ENCODE peak calls at places on chromosomes 5 and 9, in seven cellular contexts. S, T, Y, Q, V, N and M are unnamed samples.
A peak's percentile ranks its signal among the peaks of the same experiment; 100 is the strongest.

GRCh38 chr5:78287833-78288232 is 6.7 kb downstream of the AP3B1 start:
- DNase-seq in S (peak; percentile 65), V (no peak), Q (no peak), T (peak; percentile 66), N (no peak), Y (peak; percentile 79), M (peak; percentile 84)

GRCh38 chr5:4113426-4113825 is 517.8 kb downstream of the IRX1 start:
- DNase-seq in Y (no peak), Q (no peak), V (no peak), S (no peak), T (no peak), N (no peak), M (no peak)

GRCh38 chr9:114611516-114612271 is 603 bp downstream of the TMEM268 start:
- DNase-seq in T (peak; percentile 42), Q (peak; percentile 54), S (peak; percentile 41), N (peak; percentile 70), Y (peak; percentile 88), V (no peak), M (peak; percentile 58)

GRCh38 chr9:128575921-128576320 is 23.5 kb downstream of the SPTAN1 start:
- DNase-seq in T (no peak), Y (no peak), N (no peak), S (no peak), Q (no peak), V (no peak), M (no peak)

GRCh38 chr9:79524266-79524665 is 47.5 kb upstream of the TLE4 start:
- DNase-seq in Q (no peak), S (no peak), V (no peak), T (no peak), Y (peak; percentile 30), N (no peak), M (peak; percentile 60)

GRCh38 chr5:52989781-52990530 is 804 bp downstream of the ITGA2 start:
- DNase-seq in Q (peak; percentile 58), S (peak; percentile 65), N (peak; percentile 57), T (no peak), V (peak; percentile 14), Y (peak; percentile 62), M (peak; percentile 60)

GRCh38 chr5:32290922-32291321 is 21.8 kb downstream of the MTMR12 start:
- DNase-seq in Q (no peak), S (no peak), Y (no peak), V (no peak), N (no peak), T (no peak), M (no peak)

GRCh38 chr9:115208503-115208902 is 90.5 kb upstream of the TNC start:
- DNase-seq in V (no peak), N (no peak), T (no peak), Y (peak; percentile 56), S (no peak), Q (no peak), M (peak; percentile 70)

GRCh38 chr5:150616024-150616470 is 24.4 kb upstream of the SYNPO start:
- DNase-seq in N (no peak), Y (no peak), T (no peak), Q (no peak), V (no peak), S (no peak), M (no peak)

DNA sequence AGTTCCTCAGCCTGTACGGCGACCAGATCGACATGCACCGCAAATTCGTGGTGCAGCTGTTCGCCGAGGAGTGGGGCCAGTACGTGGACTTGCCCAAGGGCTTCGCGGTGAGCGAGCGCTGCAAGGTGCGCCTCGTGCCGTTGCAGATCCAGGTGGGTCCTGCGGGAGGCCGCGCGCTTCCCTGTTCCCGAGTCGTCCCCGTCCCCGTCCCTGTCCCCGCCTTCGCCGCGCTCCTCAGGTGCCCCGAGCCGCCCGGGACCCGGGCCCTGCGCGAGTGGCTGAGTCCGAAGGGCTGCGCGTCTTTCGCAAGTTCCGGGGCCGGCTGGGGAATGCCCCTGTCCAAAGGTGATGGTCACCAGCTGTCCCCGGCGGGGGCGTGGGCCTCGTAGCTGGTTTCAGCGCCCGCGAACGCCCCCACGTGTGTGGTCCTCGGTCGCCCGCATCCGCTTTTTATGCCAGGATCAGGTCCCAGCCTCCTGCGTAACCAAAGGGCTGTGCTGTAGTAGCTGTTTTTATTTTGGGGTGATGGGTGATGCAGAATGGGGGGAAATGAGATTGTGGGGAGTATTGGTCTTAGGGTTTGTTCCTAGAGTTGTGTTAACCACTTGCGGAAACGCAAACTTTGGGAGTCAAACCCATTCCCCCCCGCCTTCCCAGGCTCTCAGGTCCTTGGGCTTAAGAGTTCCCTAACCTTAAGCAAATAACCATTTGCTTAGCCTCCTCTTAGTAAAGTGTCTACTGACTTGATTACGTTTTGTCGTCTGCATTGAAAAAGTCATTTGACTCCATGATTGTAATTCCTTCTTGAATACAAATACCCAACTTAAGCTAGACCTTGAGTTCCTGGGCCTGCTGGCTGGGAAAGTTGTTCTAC is 612 bp downstream of the ISOC1 start:
- DNase-seq in S (peak; percentile 59), Q (no peak), T (peak; percentile 85), Y (peak; percentile 87), N (peak; percentile 81), V (peak; percentile 42), M (peak; percentile 31)
- H3K4me2 ChIP-seq in S (peak overlapping the region; percentile 75), Q (peak overlapping the region; percentile 92), T (peak overlapping the region; percentile 94), Y (peak overlapping the region; percentile 60), N (peak overlapping the region; percentile 88), V (peak overlapping the region; percentile 69), M (peak overlapping the region; percentile 98)

DNA sequence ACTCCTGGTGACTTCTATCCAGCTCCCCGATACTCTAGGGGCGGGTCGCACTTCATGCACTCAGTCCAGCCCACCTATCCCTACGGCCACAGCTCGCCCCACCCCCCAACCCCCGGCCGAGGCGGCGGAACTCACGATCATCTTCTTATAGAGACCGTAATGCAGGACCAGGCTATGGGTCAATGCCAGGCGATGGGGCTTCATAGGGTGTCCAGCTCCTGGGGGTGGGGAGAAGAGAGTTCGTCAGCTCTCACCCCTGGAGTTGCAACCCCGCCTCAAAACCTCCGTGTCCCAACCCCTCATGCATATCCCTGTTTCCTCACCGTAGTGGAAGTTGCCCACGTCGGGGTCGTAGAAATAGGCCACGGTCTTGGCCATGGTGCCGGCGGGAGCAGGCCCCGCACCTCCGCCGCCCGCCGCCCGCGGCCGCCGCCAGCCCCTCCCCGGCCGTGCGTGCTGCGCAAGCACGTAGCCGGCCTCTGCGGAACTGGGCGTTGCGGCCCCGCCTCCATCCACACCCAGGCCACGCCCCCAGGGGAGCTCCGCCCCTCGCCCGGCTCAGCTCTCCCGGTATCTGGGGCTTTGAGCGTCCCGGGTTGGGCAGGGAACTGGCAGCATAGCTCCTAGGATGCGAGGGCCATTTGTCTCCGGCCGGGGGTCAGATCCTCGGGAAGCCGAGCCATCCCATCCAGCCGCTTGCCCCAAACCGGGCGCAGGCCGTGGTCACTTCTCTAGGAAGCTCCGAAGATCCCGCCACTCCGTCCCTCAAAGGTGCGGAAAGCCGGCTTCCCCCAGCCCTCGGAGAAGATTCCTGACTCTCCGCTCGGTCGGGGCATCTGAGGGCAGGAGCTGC is at the start of the genes HDAC3 and RELL2:
- DNase-seq in T (peak; percentile 94), Q (peak; percentile 95), Y (peak; percentile 89), S (peak; percentile 95), N (peak; percentile 100), V (peak; percentile 91), M (peak; percentile 83)
- H3K4ac ChIP-seq in T (peak within 1 kb of the TSS; percentile 84), Q (no peak within 1 kb of the TSS), Y (peak within 1 kb of the TSS; percentile 64), S (no peak within 1 kb of the TSS), N (no peak within 1 kb of the TSS), V (no peak within 1 kb of the TSS), M (peak within 1 kb of the TSS; percentile 75)

GRCh38 chr9:105647595-105648349 is 14.5 kb upstream of the TAL2 start:
- DNase-seq in T (no peak), Q (peak; percentile 51), V (no peak), S (peak; percentile 79), N (no peak), Y (no peak), M (peak; percentile 16)

GRCh38 chr9:105651806-105652205 is 10.5 kb upstream of the TAL2 start:
- DNase-seq in S (peak; percentile 19), Q (no peak), Y (no peak), T (no peak), N (no peak), V (peak; percentile 51), M (no peak)

GRCh38 chr9:105643795-105644194 is 18.5 kb upstream of the TAL2 start:
- DNase-seq in S (no peak), N (no peak), Y (no peak), V (no peak), T (no peak), Q (no peak), M (no peak)

GRCh38 chr9:105646879-105647594 is 15.2 kb upstream of the TAL2 start:
- DNase-seq in Q (no peak), V (no peak), Y (no peak), S (peak; percentile 17), N (no peak), T (no peak), M (no peak)
- H3K4me2 ChIP-seq in Q (no peak overlapping the region), V (no peak overlapping the region), Y (no peak overlapping the region), S (no peak overlapping the region), N (no peak overlapping the region), T (no peak overlapping the region), M (no peak overlapping the region)

GRCh38 chr9:82412586-82412985 is 424.0 kb downstream of the SPATA31D1 start:
- DNase-seq in T (no peak), N (no peak), V (no peak), Q (no peak), Y (no peak), S (no peak), M (peak; percentile 10)
- H3K4ac ChIP-seq in T (no peak overlapping the region), N (no peak overlapping the region), V (no peak overlapping the region), Q (no peak overlapping the region), Y (no peak overlapping the region), S (no peak overlapping the region), M (no peak overlapping the region)